ENCODE peak calls at places on chromosome 6, in six cellular contexts. V is psoas muscle, H is fibroblast of lung, N is right lobe of liver, R is MM.1S, Q is foreskin fibroblast. X is an unnamed sample.

GRCh38 chr6:164010446-164011071 is 596.0 kb downstream of the QKI start:
- DNase-seq in Q (no peak), H (peak; percentile 41), R (no peak), V (no peak), N (no peak), X (no peak)

GRCh38 chr6:32947552-32948465 is 5.1 kb downstream of the HLA-DMA start:
- DNase-seq in H (peak; percentile 12), N (no peak), V (no peak), Q (no peak), R (peak; percentile 35), X (peak; percentile 70)

GRCh38 chr6:73566954-73567591 is 46.2 kb upstream of the EEF1A1 start:
- DNase-seq in R (no peak), N (peak; percentile 87), Q (peak; percentile 78), H (peak; percentile 27), V (peak; percentile 77), X (peak; percentile 77)

GRCh38 chr6:170529839-170530520 is 23.1 kb downstream of the PSMB1 start:
- DNase-seq in V (peak; percentile 75), Q (peak; percentile 65), H (peak; percentile 65), R (peak; percentile 36), N (peak; percentile 82), X (peak; percentile 70)

GRCh38 chr6:10256113-10256690 is 158.7 kb downstream of the TFAP2A start:
- DNase-seq in N (no peak), V (no peak), R (peak; percentile 40), Q (peak; percentile 4), H (no peak), X (no peak)

GRCh38 chr6:93079061-93079460 is 340.3 kb downstream of the EPHA7 start:
- DNase-seq in N (no peak), H (no peak), Q (no peak), R (no peak), V (no peak), X (no peak)

GRCh38 chr6:16760536-16761468 is at the start of gene ATXN1:
- DNase-seq in Q (no peak), V (peak; percentile 63), R (peak; percentile 44), N (peak; percentile 78), H (no peak), X (peak; percentile 65)

GRCh38 chr6:131733376-131734016 is 22.7 kb upstream of the CTAGE9 start:
- DNase-seq in Q (peak; percentile 77), R (no peak), H (peak; percentile 93), N (no peak), V (no peak), X (no peak)

DNA sequence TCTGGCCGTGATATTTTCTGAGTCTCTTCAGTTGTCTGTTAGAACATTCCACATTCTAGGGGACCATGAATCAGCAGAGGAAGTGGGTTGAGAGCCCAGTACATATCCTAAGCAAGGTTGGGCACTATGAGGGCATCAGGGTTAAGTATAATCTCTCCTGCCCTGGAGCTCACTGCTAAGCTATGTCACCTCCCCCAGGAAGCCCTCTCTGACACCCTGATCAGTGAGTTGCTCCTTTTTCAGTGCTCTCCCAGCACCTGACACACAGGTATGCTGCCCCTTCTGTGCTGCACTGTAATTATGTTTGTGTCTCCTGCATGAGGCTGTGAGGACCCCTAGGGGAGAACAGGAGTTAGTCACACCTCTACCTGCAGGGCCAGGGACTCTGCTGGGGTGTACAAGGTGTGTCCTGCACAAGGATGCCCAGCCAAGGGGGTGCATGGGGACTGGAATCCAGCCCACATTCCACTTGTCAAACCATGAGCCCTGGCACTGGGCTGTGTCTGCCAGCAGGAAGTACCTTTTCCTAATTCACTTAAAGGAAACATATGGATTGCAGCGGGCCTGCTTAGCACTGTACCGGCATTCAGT is 3.9 kb downstream of the RAB44 start:
- DNase-seq in Q (no peak), N (no peak), R (peak; percentile 34), V (no peak), H (no peak), X (peak; percentile 46)
- TF ChIP-seq CTCF in Q (no peak), N (peak; percentile 15), R (peak; percentile 48), V (no peak), H (no peak), X (peak; percentile 37)

GRCh38 chr6:138689849-138690248 is 83.7 kb upstream of the CCDC28A start:
- DNase-seq in N (no peak), R (no peak), Q (no peak), H (peak; percentile 88), V (no peak), X (peak; percentile 79)

GRCh38 chr6:138692058-138692977 is 81.3 kb upstream of the CCDC28A start:
- DNase-seq in Q (peak; percentile 55), R (peak; percentile 54), H (peak; percentile 57), V (peak; percentile 77), N (peak; percentile 85), X (peak; percentile 56)

GRCh38 chr6:138691595-138692057 is 81.9 kb upstream of the CCDC28A start:
- DNase-seq in N (no peak), R (no peak), V (no peak), H (peak; percentile 91), Q (peak; percentile 80), X (peak; percentile 87)

GRCh38 chr6:138692978-138693909 is 80.3 kb upstream of the CCDC28A start:
- DNase-seq in V (peak; percentile 56), R (peak; percentile 33), H (peak; percentile 77), N (peak; percentile 91), Q (peak; percentile 52), X (peak; percentile 93)

DNA sequence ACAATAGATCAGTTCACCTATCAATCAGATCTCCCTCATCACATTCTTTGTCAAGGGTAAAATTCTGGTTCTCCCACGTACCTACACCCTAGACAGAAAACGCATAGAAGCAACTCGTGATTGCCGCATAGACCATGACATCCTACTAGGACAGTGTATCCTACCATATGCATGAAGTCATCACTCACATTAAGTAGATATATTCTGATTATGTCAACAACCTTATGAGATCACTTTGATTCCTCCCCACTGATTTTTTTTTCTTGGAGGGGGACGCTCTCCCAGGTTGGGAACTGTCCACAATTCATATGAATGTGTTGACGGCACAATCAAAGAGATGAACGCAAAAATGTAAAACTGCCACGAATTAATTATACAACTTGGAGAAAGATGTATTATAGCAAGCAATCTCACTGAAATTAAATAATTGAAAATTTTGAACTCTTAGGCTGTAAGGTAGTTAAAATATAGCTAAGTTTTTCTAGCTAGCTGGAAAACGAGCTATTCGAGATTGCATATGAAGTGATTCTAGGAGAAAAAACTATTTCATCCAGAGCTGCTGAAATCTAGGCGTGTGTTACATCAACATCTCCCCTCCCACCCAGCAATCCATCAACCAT is 82.5 kb upstream of the CCDC28A start:
- DNase-seq in N (no peak), Q (no peak), V (no peak), R (no peak), H (no peak), X (peak; percentile 27)
- H3K4me3 ChIP-seq in N (peak overlapping the region; percentile 70), Q (peak overlapping the region; percentile 74), V (peak overlapping the region; percentile 78), R (no peak overlapping the region), H (peak overlapping the region; percentile 62), X (peak overlapping the region; percentile 77)

GRCh38 chr6:43780293-43780692 is 10.3 kb downstream of the VEGFA start:
- DNase-seq in Q (no peak), H (no peak), N (no peak), R (no peak), V (no peak), X (no peak)

GRCh38 chr6:43779864-43780260 is 9.9 kb downstream of the VEGFA start:
- DNase-seq in R (no peak), H (no peak), Q (no peak), N (no peak), V (no peak), X (peak; percentile 54)

GRCh38 chr6:43778976-43779863 is 9.2 kb downstream of the VEGFA start:
- DNase-seq in H (no peak), V (no peak), R (no peak), N (no peak), Q (no peak), X (no peak)

GRCh38 chr6:43776799-43777776 is 7.1 kb downstream of the VEGFA start:
- DNase-seq in Q (no peak), V (peak; percentile 67), N (peak; percentile 43), H (no peak), R (no peak), X (no peak)

GRCh38 chr6:43778131-43778857 is 8.3 kb downstream of the VEGFA start:
- DNase-seq in R (no peak), V (no peak), N (peak; percentile 22), Q (no peak), H (no peak), X (no peak)
- TF ChIP-seq CTCF in R (no peak), V (no peak), N (no peak), Q (no peak), H (no peak), X (no peak)

GRCh38 chr6:117676577-117677218 is 1.4 kb downstream of the NUS1 start:
- DNase-seq in V (no peak), R (no peak), H (peak; percentile 10), Q (no peak), N (no peak), X (peak; percentile 7)
- H3K4me3 ChIP-seq in V (peak overlapping the region; percentile 79), R (peak overlapping the region; percentile 88), H (peak overlapping the region; percentile 78), Q (peak overlapping the region; percentile 81), N (peak overlapping the region; percentile 73), X (peak overlapping the region; percentile 71)

GRCh38 chr6:3233321-3233720 is 5.9 kb upstream of the TUBB2B start:
- DNase-seq in R (no peak), V (no peak), Q (no peak), H (no peak), N (no peak), X (peak; percentile 35)

GRCh38 chr6:3235486-3235885 is 8.0 kb upstream of the TUBB2B start:
- DNase-seq in H (no peak), R (no peak), N (no peak), V (no peak), Q (no peak), X (no peak)

GRCh38 chr6:3239110-3239830 is 11.8 kb upstream of the TUBB2B start:
- DNase-seq in H (no peak), Q (no peak), R (no peak), V (no peak), N (no peak), X (no peak)

GRCh38 chr6:3237761-3238662 is 10.6 kb upstream of the TUBB2B start:
- DNase-seq in H (no peak), Q (no peak), V (no peak), N (no peak), R (peak; percentile 75), X (no peak)

DNA sequence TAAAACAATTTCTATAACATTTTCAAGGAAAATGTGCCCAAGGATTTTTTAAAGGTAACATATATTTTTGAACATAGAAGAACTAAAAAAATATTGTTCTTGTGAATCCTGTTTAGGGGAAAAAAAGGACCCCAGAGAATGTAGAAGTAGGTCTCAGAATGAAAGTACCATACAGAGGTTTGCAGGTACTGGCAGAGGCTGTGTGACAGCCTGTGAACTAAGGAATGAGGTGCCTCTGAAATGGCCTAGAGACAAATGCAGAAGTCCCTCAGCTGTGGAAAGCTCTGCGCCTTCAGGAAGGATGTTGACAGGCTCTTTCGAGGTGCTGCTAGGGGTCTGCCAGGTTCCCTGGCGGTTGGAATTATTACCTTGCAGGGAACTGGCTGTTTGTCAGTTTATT is 8.5 kb upstream of the TUBB2B start:
- DNase-seq in N (no peak), V (no peak), R (no peak), H (no peak), Q (no peak), X (no peak)
- TF ChIP-seq CTCF in N (no peak), V (no peak), R (no peak), H (no peak), Q (no peak), X (no peak)